ENCODE peak calls at places on chromosomes 3 and 15, in seven cellular contexts. N is HCT116, Q is transverse colon, Z is HL-60, O is breast epithelium, F is GM12892, J is sigmoid colon. Y is an unnamed sample.
A peak's percentile ranks its signal among the peaks of the same experiment; 100 is the strongest.

GRCh38 chr3:160470181-160470580 is 20.6 kb upstream of the TRIM59 start:
- DNase-seq in N (no peak), Q (no peak), Z (no peak), O (no peak), F (no peak), J (no peak), Y (no peak)

GRCh38 chr15:80095959-80096358 is 36.5 kb downstream of the ZFAND6 start:
- DNase-seq in N (no peak), Q (no peak), Z (no peak), O (no peak), F (no peak), J (no peak), Y (no peak)

GRCh38 chr3:177057768-177058167 is 139.5 kb downstream of the TBL1XR1 start:
- DNase-seq in N (no peak), Q (no peak), Z (no peak), O (no peak), F (peak; percentile 18), J (no peak), Y (no peak)

GRCh38 chr15:86644319-86644718 is 564.6 kb downstream of the AGBL1 start:
- DNase-seq in N (no peak), Q (no peak), Z (no peak), O (no peak), F (no peak), J (no peak), Y (no peak)

GRCh38 chr3:26624209-26624775 is 1.7 kb downstream of the LRRC3B start:
- DNase-seq in N (no peak), Q (no peak), Z (no peak), O (no peak), F (no peak), J (peak; percentile 58), Y (no peak)

GRCh38 chr15:88664151-88664778 is 25.4 kb downstream of the ISG20 start:
- DNase-seq in N (no peak), Q (no peak), Z (no peak), O (no peak), F (no peak), J (peak; percentile 55), Y (peak; percentile 43)

GRCh38 chr3:137110392-137110996 is 152.7 kb downstream of the IL20RB start:
- DNase-seq in N (peak; percentile 12), Q (no peak), Z (no peak), O (no peak), F (no peak), J (no peak), Y (no peak)

GRCh38 chr15:91148243-91148642 is 48.2 kb downstream of the SV2B start:
- DNase-seq in N (no peak), Q (no peak), Z (no peak), O (no peak), F (no peak), J (no peak), Y (no peak)

GRCh38 chr15:75751901-75752300 is 39.3 kb upstream of the CSPG4 start:
- DNase-seq in N (no peak), Q (no peak), Z (no peak), O (no peak), F (no peak), J (no peak), Y (no peak)

GRCh38 chr3:156300929-156301806 is 180.8 kb downstream of the KCNAB1 start:
- DNase-seq in N (no peak), Q (no peak), Z (peak; percentile 26), O (no peak), F (no peak), J (no peak), Y (no peak)

GRCh38 chr3:156305672-156306071 is 185.3 kb downstream of the KCNAB1 start:
- DNase-seq in N (no peak), Q (no peak), Z (no peak), O (no peak), F (no peak), J (no peak), Y (no peak)

GRCh38 chr3:156307704-156308103 is 187.3 kb downstream of the KCNAB1 start:
- DNase-seq in N (no peak), Q (peak; percentile 50), Z (no peak), O (no peak), F (no peak), J (peak; percentile 81), Y (peak; percentile 88)

GRCh38 chr3:156303316-156303715 is 182.9 kb downstream of the KCNAB1 start:
- DNase-seq in N (no peak), Q (no peak), Z (no peak), O (no peak), F (no peak), J (no peak), Y (no peak)

GRCh38 chr3:156304406-156304805 is 184.0 kb downstream of the KCNAB1 start:
- DNase-seq in N (no peak), Q (no peak), Z (no peak), O (no peak), F (no peak), J (no peak), Y (no peak)
- TF ChIP-seq POLR2AphosphoS5 in N (no peak), Q (no peak), Z (no peak), O (no peak), F (no peak), J (no peak), Y (no peak)

GRCh38 chr3:112500621-112501020 is 1.3 kb upstream of the BTLA start:
- DNase-seq in N (no peak), Q (no peak), Z (no peak), O (no peak), F (no peak), J (no peak), Y (no peak)
- TF ChIP-seq POLR2AphosphoS5 in N (no peak), Q (no peak), Z (no peak), O (no peak), F (no peak), J (no peak), Y (no peak)

GRCh38 chr3:190513409-190514162 is at the start of gene IL1RAP:
- DNase-seq in N (peak; percentile 66), Q (peak; percentile 92), Z (peak; percentile 94), O (peak; percentile 87), F (peak; percentile 82), J (peak; percentile 94), Y (peak; percentile 93)
- TF ChIP-seq POLR2AphosphoS5 in N (peak; percentile 84), Q (peak; percentile 79), Z (peak; percentile 77), O (peak; percentile 45), F (no peak), J (peak; percentile 72), Y (no peak)

GRCh38 chr3:196837819-196838420 is 29.8 kb upstream of the SENP5 start:
- DNase-seq in N (peak; percentile 31), Q (peak; percentile 75), Z (peak; percentile 62), O (peak; percentile 57), F (peak; percentile 55), J (peak; percentile 71), Y (peak; percentile 74)
- TF ChIP-seq POLR2AphosphoS5 in N (no peak), Q (no peak), Z (peak; percentile 31), O (no peak), F (no peak), J (no peak), Y (peak; percentile 53)

DNA sequence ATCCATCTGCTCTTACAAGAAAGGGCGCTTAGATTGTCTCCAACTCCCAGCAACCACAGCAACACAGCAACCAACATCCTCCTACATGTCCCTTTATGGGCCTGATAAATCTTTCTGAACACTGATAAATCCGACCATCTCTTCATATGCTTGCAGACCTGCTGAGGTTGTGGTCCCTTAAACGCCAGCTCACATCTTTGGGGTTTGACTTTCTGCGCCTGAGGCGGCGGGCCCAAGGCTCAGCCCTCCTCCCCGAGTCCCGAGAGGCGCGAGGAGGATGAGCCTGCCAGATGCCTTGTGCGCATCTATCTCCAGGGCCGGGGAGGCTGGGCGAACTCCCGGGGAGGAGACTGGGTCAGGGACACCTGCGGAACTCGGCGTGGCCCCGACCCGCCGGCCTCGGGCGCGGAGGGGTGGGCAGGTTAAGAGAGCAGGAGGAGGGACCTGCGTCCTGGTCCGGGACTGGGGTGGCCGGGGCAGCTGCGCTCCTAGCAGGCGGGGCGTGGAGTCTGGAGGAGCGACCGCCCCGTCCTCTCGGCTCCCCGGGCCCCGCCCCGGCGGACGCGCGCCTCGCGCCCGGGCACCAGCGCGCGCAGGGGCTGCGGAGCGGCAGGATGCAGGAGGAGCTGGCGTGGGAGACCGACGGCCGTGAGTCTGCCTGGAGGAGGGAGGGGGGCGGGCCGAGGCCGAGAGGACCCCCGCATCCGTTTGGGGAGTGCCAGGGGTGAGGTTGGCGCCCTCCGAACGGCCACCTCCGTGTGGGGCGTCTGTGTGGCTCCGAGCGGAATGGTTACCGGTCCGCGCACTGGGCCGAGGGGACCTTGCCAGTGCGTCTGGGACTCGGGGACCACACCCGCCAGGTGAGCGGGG is at the start of gene ANKDD1A:
- DNase-seq in N (peak; percentile 26), Q (peak; percentile 73), Z (no peak), O (no peak), F (peak; percentile 90), J (peak; percentile 85), Y (peak; percentile 69)
- TF ChIP-seq POLR2AphosphoS5 in N (peak; percentile 84), Q (no peak), Z (no peak), O (peak; percentile 12), F (no peak), J (peak; percentile 38), Y (no peak)

Y was measured in stomach.